ENCODE peak calls at places on chromosomes 1 and 21, in seven cellular contexts. M, Z, H, K, X, O and Y are unnamed samples.

GRCh38 chr1:9784508-9785133 is 39.1 kb downstream of the CLSTN1 start:
- DNase-seq in X (no peak), M (no peak), O (no peak), K (peak; percentile 19), H (peak; percentile 66), Z (peak; percentile 22), Y (no peak)

GRCh38 chr21:26041441-26042180 is 129.0 kb downstream of the APP start:
- DNase-seq in O (no peak), Z (no peak), H (no peak), X (no peak), M (no peak), K (no peak), Y (no peak)

GRCh38 chr1:8711161-8711560 is 106.3 kb downstream of the RERE start:
- DNase-seq in X (no peak), O (no peak), H (no peak), Z (no peak), K (no peak), M (no peak), Y (no peak)

GRCh38 chr1:234776875-234777849 is 167.2 kb upstream of the IRF2BP2 start:
- DNase-seq in H (no peak), Z (no peak), K (no peak), O (no peak), X (no peak), M (no peak), Y (no peak)

GRCh38 chr1:222784371-222784770 is 30.5 kb upstream of the DISP1 start:
- DNase-seq in O (no peak), Z (no peak), H (no peak), M (no peak), X (no peak), K (no peak), Y (no peak)

GRCh38 chr21:42626171-42626570 is 27.2 kb upstream of the PDE9A start:
- DNase-seq in H (no peak), X (no peak), M (no peak), O (no peak), K (no peak), Z (no peak), Y (no peak)

GRCh38 chr1:234656981-234657651 is 47.1 kb upstream of the IRF2BP2 start:
- DNase-seq in X (no peak), Z (no peak), O (peak; percentile 89), H (no peak), M (no peak), K (no peak), Y (no peak)

GRCh38 chr1:243884603-243885002 is 34.6 kb upstream of the AKT3 start:
- DNase-seq in O (no peak), M (no peak), Z (no peak), X (no peak), H (no peak), K (no peak), Y (no peak)

GRCh38 chr1:186492531-186493291 is 31.8 kb upstream of the PDC start:
- DNase-seq in Z (no peak), K (no peak), H (no peak), O (no peak), M (no peak), X (no peak), Y (no peak)

GRCh38 chr1:2232916-2233438 is 4.9 kb downstream of the SKI start:
- DNase-seq in O (no peak), X (peak; percentile 49), Z (no peak), H (no peak), M (no peak), K (no peak), Y (peak; percentile 54)

GRCh38 chr21:45794040-45794439 is 150.5 kb downstream of the PCBP3 start:
- DNase-seq in O (no peak), Z (no peak), K (no peak), M (no peak), H (no peak), X (no peak), Y (no peak)

GRCh38 chr1:178417858-178418257 is 78.9 kb downstream of the CLEC20A start:
- DNase-seq in K (no peak), O (peak; percentile 53), Z (no peak), M (no peak), X (no peak), H (no peak), Y (no peak)

GRCh38 chr1:172585348-172585747 is 52.4 kb downstream of the SUCO start:
- DNase-seq in M (no peak), Z (no peak), X (no peak), K (no peak), H (no peak), O (no peak), Y (no peak)

GRCh38 chr1:14424325-14425000 is 174.0 kb upstream of the KAZN start:
- DNase-seq in K (no peak), Z (no peak), O (no peak), M (no peak), H (no peak), X (no peak), Y (no peak)